ENCODE peak calls at places on chromosomes 11 and 22, in six cellular contexts. C is Panc1, E is left ventricle myocardium inferior, X is fibroblast of lung, L is tibial nerve, W is transverse colon. O is an unnamed sample.

GRCh38 chr11:2445948-2446551 is 1.2 kb downstream of the KCNQ1 start:
- DNase-seq in E (no peak), C (no peak), W (peak; percentile 58), L (no peak), X (no peak), O (peak; percentile 54)

GRCh38 chr11:61467609-61468401 is 37.9 kb downstream of the SDHAF2 start:
- DNase-seq in W (no peak), L (no peak), C (no peak), E (peak; percentile 55), X (no peak), O (no peak)

GRCh38 chr11:107493117-107493516 is 35.5 kb upstream of the CWF19L2 start:
- DNase-seq in X (peak; percentile 73), C (peak; percentile 17), E (no peak), L (no peak), W (no peak), O (peak; percentile 67)

GRCh38 chr11:33388793-33389525 is 131.8 kb downstream of the HIPK3 start:
- DNase-seq in L (no peak), W (no peak), C (no peak), E (no peak), X (no peak), O (no peak)

GRCh38 chr11:131370901-131371790 is 731 bp downstream of the NTM start:
- DNase-seq in E (no peak), L (no peak), X (no peak), C (no peak), W (no peak), O (no peak)

GRCh38 chr11:68399916-68400315 is 60.6 kb upstream of the PPP6R3 start:
- DNase-seq in W (no peak), E (no peak), C (no peak), X (no peak), L (no peak), O (peak; percentile 44)

GRCh38 chr11:8352090-8352489 is 88.4 kb upstream of the LMO1 start:
- DNase-seq in C (no peak), W (no peak), L (no peak), E (no peak), X (no peak), O (no peak)

GRCh38 chr11:1936781-1937615 is 10.1 kb upstream of the MRPL23 start:
- DNase-seq in L (no peak), E (peak; percentile 11), X (no peak), C (no peak), W (no peak), O (peak; percentile 61)

GRCh38 chr11:47863189-47863892 is 15.2 kb upstream of the NUP160 start:
- DNase-seq in E (no peak), X (peak; percentile 73), C (no peak), W (no peak), L (no peak), O (no peak)

GRCh38 chr22:24758164-24758799 is 16.2 kb downstream of the PIWIL3 start:
- DNase-seq in C (no peak), E (peak; percentile 38), L (peak; percentile 76), W (peak; percentile 53), X (peak; percentile 27), O (no peak)

GRCh38 chr11:44304091-44305084 is 5.6 kb downstream of the ALX4 start:
- DNase-seq in L (no peak), E (no peak), W (no peak), C (no peak), X (peak; percentile 5), O (no peak)

GRCh38 chr22:21020802-21021429 is 6.0 kb downstream of the P2RX6 start:
- DNase-seq in X (no peak), L (no peak), W (no peak), C (no peak), E (no peak), O (no peak)

GRCh38 chr22:32466496-32466895 is 2.2 kb upstream of the BPIFC start:
- DNase-seq in W (no peak), E (no peak), C (no peak), L (no peak), X (peak; percentile 16), O (no peak)

GRCh38 chr11:85903811-85904210 is 48.6 kb downstream of the CCDC83 start:
- DNase-seq in X (no peak), C (no peak), E (no peak), W (no peak), L (no peak), O (no peak)

GRCh38 chr22:40220316-40221054 is 42.8 kb downstream of the TNRC6B start:
- DNase-seq in E (no peak), X (peak; percentile 40), L (no peak), C (no peak), W (no peak), O (no peak)

GRCh38 chr22:20438066-20438677 is 547 bp upstream of the SCARF2 start:
- DNase-seq in X (peak; percentile 64), W (no peak), E (no peak), L (no peak), C (no peak), O (peak; percentile 57)

GRCh38 chr11:131838016-131838415 is 467.6 kb downstream of the NTM start:
- DNase-seq in W (no peak), X (no peak), C (no peak), E (no peak), L (no peak), O (no peak)

GRCh38 chr22:43509337-43509736 is 97.5 kb downstream of the MPPED1 start:
- DNase-seq in E (no peak), C (no peak), W (no peak), X (no peak), L (no peak), O (no peak)

GRCh38 chr22:37561209-37562048 is 1.1 kb downstream of the CDC42EP1 start:
- DNase-seq in W (peak; percentile 95), L (peak; percentile 99), X (peak; percentile 84), C (no peak), E (peak; percentile 93), O (peak; percentile 84)

GRCh38 chr22:40585205-40585778 is 51.2 kb downstream of the MRTFA start:
- DNase-seq in C (no peak), E (no peak), L (no peak), X (no peak), W (no peak), O (no peak)

GRCh38 chr11:63445720-63446119 is 45.2 kb downstream of the PLAAT5 start:
- DNase-seq in E (no peak), W (no peak), C (no peak), X (peak; percentile 55), L (no peak), O (no peak)

GRCh38 chr22:25573822-25574221 is 9.3 kb downstream of the GRK3 start:
- DNase-seq in W (no peak), L (no peak), X (no peak), E (no peak), C (no peak), O (no peak)

GRCh38 chr11:16543642-16544041 is 187.3 kb upstream of the SOX6 start:
- DNase-seq in C (no peak), E (no peak), L (no peak), X (no peak), W (no peak), O (no peak)

GRCh38 chr11:16542353-16542752 is 186.0 kb upstream of the SOX6 start:
- DNase-seq in W (no peak), C (no peak), E (no peak), X (no peak), L (no peak), O (no peak)

DNA sequence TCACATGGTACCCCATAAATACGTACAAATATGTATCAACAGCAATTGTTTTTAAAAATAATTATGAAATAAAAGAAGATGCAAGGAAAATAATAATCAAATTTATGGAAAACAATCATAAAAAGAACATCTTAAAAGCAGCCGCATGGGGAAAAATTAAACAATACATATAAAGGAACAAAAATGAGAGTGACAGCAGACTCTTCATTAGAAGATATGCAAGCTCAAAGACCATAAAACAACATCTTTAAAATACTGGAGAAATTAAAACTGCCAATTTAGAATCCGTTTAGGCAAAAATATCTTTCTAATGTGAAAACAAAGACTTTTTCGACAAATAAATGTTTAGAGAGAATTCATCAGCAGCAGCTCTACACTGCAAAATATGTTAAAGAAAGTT is 190.6 kb upstream of the C11orf58 start:
- DNase-seq in C (no peak), X (no peak), L (no peak), W (no peak), E (no peak), O (no peak)
- H3K27ac ChIP-seq in C (no peak overlapping the region), X (no peak overlapping the region), L (no peak overlapping the region), W (no peak overlapping the region), E (no peak overlapping the region), O (no peak overlapping the region)

DNA sequence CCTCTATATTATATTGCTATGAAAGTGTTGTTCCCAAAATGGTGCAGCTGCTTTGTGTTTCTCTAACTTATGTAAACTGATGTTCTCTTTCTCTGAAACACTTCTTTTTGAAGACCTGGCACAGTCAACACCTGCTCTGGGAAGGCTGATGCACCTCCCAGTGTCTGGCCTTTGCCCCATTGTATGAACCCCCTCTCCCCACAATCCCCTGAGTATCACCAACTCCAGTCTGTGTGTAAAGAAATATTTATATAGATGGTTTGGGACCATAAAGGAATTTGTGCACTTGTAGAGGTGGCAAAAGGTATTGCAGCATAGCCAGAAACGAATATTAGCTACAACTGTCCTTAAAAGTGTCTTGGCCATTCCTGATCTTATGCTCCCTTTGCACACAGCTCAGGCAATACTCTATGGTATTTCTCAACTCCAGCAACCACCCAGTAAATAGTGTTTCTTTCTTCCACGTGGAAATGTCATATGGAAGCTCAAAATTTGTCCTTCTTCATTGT is 365.2 kb upstream of the DDI1 start:
- DNase-seq in E (no peak), X (no peak), L (no peak), W (no peak), C (no peak), O (no peak)
- TF ChIP-seq CTCF in E (no peak), X (no peak), L (no peak), W (no peak), C (peak; percentile 24), O (no peak)

DNA sequence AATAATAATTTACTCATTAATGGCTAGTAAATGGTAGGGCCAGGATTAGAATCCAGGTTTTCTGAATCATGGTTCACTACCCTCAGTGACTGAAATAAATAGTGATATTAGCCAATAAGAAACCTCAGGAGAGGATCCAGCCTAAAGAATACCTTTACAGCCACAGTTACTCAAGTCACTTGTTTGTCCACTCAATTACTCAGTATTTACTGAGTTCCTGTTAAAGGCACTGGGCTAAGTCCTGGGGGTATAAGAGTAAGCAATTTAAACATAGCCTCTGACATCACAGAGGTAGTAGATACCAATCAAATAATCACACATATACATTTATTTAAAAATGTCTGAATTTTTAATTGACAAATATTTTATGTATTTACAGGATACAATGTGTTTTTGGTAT is 56.8 kb upstream of the GAB2 start:
- DNase-seq in C (no peak), E (no peak), X (no peak), W (no peak), L (no peak), O (no peak)
- H3K27ac ChIP-seq in C (no peak overlapping the region), E (no peak overlapping the region), X (no peak overlapping the region), W (no peak overlapping the region), L (no peak overlapping the region), O (no peak overlapping the region)

DNA sequence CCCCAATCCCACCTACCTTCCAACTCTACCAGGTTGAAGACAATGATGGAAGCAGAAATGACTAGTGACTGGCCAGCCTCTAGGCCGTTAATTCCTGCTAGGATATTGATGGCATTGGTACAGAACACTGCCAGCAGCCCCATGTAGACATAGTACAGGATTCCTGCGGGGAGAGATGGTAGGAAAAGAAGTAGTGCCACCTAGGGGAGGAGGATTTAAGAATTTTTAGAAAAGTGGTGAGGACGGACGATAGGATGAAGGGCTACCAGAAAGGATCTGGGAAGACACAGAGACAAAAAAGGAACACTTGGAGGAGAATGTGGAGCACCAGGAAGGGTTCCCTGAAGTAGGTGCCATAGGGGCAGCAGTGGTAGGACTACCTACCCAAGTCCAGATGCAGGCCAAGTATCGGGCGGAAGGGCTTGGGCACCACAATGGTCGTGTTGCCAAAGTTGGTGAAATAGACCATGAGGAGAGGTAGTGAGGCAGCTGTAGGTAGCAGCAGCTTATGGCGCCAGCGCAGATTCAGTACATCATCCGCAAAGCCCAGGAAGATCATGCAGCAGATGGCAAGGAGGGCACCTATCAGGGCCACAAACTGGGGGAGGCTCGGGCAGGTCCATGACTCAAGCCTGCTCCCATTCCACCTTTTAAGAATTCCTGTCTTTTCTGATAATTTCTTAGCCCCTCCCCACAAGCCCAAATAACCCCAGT is 1.2 kb downstream of the DPAGT1 start:
- DNase-seq in E (no peak), W (no peak), C (peak; percentile 51), L (no peak), X (peak; percentile 46), O (no peak)
- TF ChIP-seq CTCF in E (no peak), W (peak; percentile 23), C (peak; percentile 88), L (no peak), X (peak; percentile 49), O (peak; percentile 73)

O was measured in RWPE2.